ENCODE peak calls at places on chromosomes 3 and 15, in four cellular contexts. S, L, U and E are unnamed samples.

GRCh38 chr15:51775967-51776816 is 24.8 kb downstream of the TMOD2 start:
- DNase-seq in S (peak), U (peak), L (peak), E (peak)

GRCh38 chr3:171347017-171347979 is 112.9 kb downstream of the TNIK start:
- DNase-seq in L (peak), S (no peak), U (no peak), E (peak)

GRCh38 chr3:40718209-40718608 is 193.4 kb downstream of the ZNF621 start:
- DNase-seq in L (no peak), S (no peak), U (no peak), E (no peak)

GRCh38 chr3:195064300-195064931 is 206.5 kb downstream of the XXYLT1 start:
- DNase-seq in S (no peak), U (peak), L (no peak), E (no peak)

GRCh38 chr15:92955706-92956105 is 55.6 kb downstream of the CHD2 start:
- DNase-seq in U (no peak), S (no peak), L (no peak), E (no peak)

GRCh38 chr15:93321881-93322282 is 232.9 kb upstream of the RGMA start:
- DNase-seq in U (peak), L (no peak), S (no peak), E (no peak)

GRCh38 chr3:195905970-195906864 is 2.1 kb downstream of the TNK2 start:
- DNase-seq in L (no peak), S (no peak), U (no peak), E (no peak)

GRCh38 chr15:34056921-34057320 is 17.9 kb upstream of the AVEN start:
- DNase-seq in U (no peak), S (no peak), L (no peak), E (no peak)

GRCh38 chr3:126398423-126399347 is 4.0 kb downstream of the CFAP100 start:
- DNase-seq in S (no peak), U (no peak), L (no peak), E (no peak)

GRCh38 chr3:143188881-143189280 is 69.3 kb downstream of the CHST2 start:
- DNase-seq in U (no peak), S (no peak), L (no peak), E (no peak)

GRCh38 chr3:79016587-79017380 is 751.0 kb downstream of the ROBO1 start:
- DNase-seq in S (no peak), L (no peak), U (no peak), E (no peak)

GRCh38 chr3:45923755-45924154 is 19.5 kb upstream of the CXCR6 start:
- DNase-seq in L (no peak), S (no peak), U (no peak), E (no peak)

GRCh38 chr3:98734737-98735136 is 28.4 kb upstream of the ST3GAL6 start:
- DNase-seq in L (no peak), S (no peak), U (no peak), E (no peak)

GRCh38 chr15:62495670-62496328 is 330.7 kb upstream of the C2CD4B start:
- DNase-seq in S (no peak), L (no peak), U (no peak), E (no peak)

GRCh38 chr15:25733036-25733855 is 129.9 kb downstream of the ATP10A start:
- DNase-seq in L (no peak), U (no peak), S (no peak), E (no peak)

GRCh38 chr15:67110958-67111864 is 45.8 kb downstream of the SMAD3 start:
- DNase-seq in U (no peak), L (no peak), S (no peak), E (no peak)

GRCh38 chr15:70519004-70519365 is 244.4 kb downstream of the UACA start:
- DNase-seq in U (no peak), L (no peak), S (no peak), E (no peak)

GRCh38 chr3:23303601-23304217 is 100.6 kb downstream of the UBE2E2 start:
- DNase-seq in U (no peak), S (no peak), L (no peak), E (no peak)

GRCh38 chr3:124584552-124585391 is 145.5 kb upstream of the UMPS start:
- DNase-seq in S (peak), L (peak), U (peak), E (no peak)

GRCh38 chr3:30319713-30320112 is 286.7 kb upstream of the TGFBR2 start:
- DNase-seq in U (peak), L (no peak), S (peak), E (no peak)

GRCh38 chr15:60830479-60830878 is 351.5 kb upstream of the ICE2 start:
- DNase-seq in U (no peak), S (no peak), L (no peak), E (no peak)

GRCh38 chr3:71423151-71423906 is 160.2 kb downstream of the FOXP1 start:
- DNase-seq in U (no peak), S (no peak), L (peak), E (no peak)

GRCh38 chr15:58268746-58269145 is 130.6 kb downstream of the AQP9 start:
- DNase-seq in S (no peak), U (no peak), L (no peak), E (no peak)

GRCh38 chr15:58271410-58271809 is 133.2 kb downstream of the AQP9 start:
- DNase-seq in L (no peak), S (no peak), U (no peak), E (no peak)

GRCh38 chr15:58273104-58273503 is 134.9 kb downstream of the AQP9 start:
- DNase-seq in S (no peak), L (no peak), U (no peak), E (no peak)

GRCh38 chr15:58267026-58267425 is 128.8 kb downstream of the AQP9 start:
- DNase-seq in U (no peak), L (no peak), S (no peak), E (no peak)

DNA sequence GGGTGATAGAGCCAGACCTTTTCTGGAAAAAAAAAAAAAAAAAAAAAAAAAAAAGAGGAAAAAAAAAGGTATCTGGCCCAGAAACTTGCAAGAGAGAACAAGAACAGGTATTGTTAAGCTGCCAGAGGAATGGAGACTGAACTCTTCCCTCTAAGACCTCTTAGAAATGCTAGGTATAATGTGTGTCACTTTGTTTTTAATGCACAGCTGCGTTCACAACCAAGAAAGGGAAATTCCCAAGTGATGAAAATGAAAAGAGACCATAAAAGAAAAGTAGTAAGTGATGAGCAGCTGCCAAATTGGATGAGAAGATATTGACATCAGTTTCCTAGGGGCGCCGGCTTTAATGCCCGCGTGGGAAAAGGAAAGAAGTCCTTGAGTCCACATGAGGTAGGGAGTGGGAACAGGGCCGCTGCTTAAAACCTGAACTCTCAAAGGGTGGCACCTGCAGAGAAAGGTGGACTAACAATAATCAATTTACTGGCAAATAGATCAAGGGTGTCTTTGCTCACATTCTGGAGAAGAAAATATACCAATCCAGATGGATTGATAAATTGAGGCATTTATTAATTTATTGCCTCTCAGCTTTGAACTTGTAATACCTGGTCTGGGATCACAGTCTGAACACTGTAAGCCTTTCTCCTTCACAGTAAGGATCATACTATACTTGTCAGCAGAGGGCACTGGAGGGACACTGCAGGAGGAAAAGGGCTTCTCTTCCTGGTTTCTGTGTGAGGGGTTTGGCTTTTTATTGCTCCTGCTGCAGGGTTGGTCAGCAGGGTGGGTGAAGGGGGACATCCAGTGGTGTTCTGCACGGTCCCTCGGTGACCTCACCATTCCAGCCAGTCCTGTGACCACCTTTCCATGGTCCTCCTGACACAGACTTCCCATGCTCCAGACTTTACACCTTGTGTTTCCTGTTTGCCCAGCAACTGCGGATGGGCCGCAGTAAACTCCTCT is 131.6 kb downstream of the AQP9 start:
- DNase-seq in U (peak), L (peak), S (peak), E (peak)
- TF ChIP-seq ESRRA in U (peak), L (no peak), S (no peak), E (no peak)

DNA sequence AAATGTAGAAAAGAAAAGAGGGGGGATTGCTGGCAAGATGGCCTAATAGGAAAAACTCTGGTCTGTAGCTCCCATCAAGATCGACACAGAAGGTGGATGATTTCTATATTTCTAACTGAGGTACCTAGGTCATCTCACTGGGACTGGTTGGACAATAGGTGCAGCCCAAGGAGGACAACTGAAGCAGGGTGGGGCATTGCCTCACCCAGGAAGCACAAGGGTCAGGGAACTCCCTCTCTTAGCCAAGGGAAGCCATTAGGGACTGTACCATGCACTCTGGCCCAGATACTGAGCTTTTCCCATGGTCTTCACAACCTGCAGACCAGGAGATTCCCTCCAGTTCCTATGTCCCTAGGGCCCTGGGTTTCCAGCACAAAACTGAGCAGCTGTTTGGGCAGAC is 22.6 kb upstream of the IGSF10 start:
- DNase-seq in L (no peak), S (no peak), U (no peak), E (no peak)
- TF ChIP-seq CREM in L (no peak), S (no peak), U (no peak), E (no peak)

GRCh38 chr3:44021646-44022594 is 219.8 kb upstream of the TOPAZ1 start:
- DNase-seq in U (no peak), S (peak), L (no peak), E (no peak)
- TF ChIP-seq ESRRA in U (no peak), S (no peak), L (no peak), E (no peak)

GRCh38 chr3:129313983-129314756 is 35.5 kb downstream of the HMCES start:
- DNase-seq in U (peak), L (no peak), S (peak), E (no peak)
- TF ChIP-seq CREM in U (no peak), L (no peak), S (no peak), E (no peak)

DNA sequence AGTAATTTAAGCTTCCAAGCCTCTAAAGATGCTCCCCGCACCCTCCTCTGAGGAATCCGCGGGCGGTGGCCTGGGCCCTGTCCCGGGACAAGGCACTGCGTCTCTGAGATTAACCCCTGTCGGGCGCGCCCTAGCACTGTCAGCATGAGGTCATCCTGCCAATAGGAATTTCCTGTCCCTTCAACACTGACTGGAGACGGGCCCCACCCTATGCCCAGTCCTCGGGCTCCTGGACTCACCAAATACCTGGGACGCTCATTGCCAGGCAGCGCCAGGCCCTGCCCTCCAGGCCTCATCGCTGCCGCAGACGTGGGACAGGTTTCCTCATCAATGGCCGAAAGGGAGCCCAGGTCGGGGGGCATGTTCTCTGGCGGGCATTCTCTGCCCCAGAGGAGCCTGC is 67.6 kb upstream of the SH3GL3 start:
- DNase-seq in L (no peak), S (peak), U (no peak), E (no peak)
- TF ChIP-seq ESRRA in L (no peak), S (no peak), U (no peak), E (no peak)

GRCh38 chr3:183108002-183108449 is 8.7 kb upstream of the MCCC1 start:
- DNase-seq in U (no peak), L (no peak), S (no peak), E (no peak)
- TF ChIP-seq CREM in U (no peak), L (no peak), S (no peak), E (no peak)

DNA sequence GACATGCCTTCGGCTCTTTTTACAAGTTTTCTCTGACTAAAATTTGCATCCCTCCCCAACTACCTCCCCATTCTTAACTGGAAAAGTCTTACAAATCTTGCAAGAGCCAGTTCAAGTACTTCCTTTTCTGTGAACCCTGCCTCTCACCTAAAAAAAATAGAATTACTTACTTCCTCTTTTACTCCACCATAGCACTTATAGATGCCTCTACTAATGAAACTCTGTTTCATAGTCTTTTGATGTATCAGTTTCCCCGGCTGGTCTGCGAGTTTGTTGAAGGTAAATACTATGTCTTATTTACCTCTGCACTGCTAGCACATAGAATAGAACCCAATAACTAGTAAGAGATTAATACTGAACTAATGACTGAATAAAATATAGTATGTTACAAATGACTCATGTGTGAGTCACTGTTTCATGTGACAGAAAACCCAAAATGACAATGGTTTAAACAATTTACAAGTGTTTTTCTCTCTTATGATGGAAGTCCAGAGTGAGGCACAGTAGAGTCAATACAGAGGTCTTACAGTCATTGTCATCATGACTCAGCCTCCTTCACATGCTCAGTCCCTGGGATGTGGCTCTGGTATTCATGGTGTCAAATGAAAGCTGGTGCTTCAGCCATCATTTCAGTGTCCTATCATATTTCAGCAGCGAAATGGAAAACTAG is 393.5 kb downstream of the RSL24D1 start:
- DNase-seq in L (no peak), S (no peak), U (no peak), E (peak)
- TF ChIP-seq ESRRA in L (no peak), S (no peak), U (no peak), E (no peak)